ENCODE peak calls at places on chromosomes 4 and X, in nine cellular contexts. One of them, this sample, is unnamed.

GRCh38 chr4:73976716-73977115 is 5.1 kb downstream of the PF4 start:
- DNase-seq in anterior cingulate cortex: no peak
- DNase-seq in HuH-7.5: no peak
- DNase-seq in NCI-H82: no peak
- DNase-seq in NCI-H2107: no peak
- DNase-seq in ELR: no peak
- DNase-seq in NCI-H2029: no peak
- DNase-seq in T-helper 2 cell: no peak
- DNase-seq in KBM-7: no peak
- DNase-seq in this sample: no peak

GRCh38 chr4:47251363-47252135 is 212.0 kb downstream of the COMMD8 start:
- DNase-seq in NCI-H2029: no peak
- DNase-seq in T-helper 2 cell: no peak
- DNase-seq in NCI-H2107: no peak
- DNase-seq in NCI-H82: no peak
- DNase-seq in KBM-7: no peak
- DNase-seq in HuH-7.5: no peak
- DNase-seq in ELR: no peak
- DNase-seq in anterior cingulate cortex: no peak
- DNase-seq in this sample: no peak

GRCh38 chr4:11512861-11513260 is 84.2 kb upstream of the HS3ST1 start:
- DNase-seq in KBM-7: no peak
- DNase-seq in ELR: no peak
- DNase-seq in anterior cingulate cortex: no peak
- DNase-seq in NCI-H2107: no peak
- DNase-seq in NCI-H2029: no peak
- DNase-seq in NCI-H82: no peak
- DNase-seq in T-helper 2 cell: no peak
- DNase-seq in HuH-7.5: no peak
- DNase-seq in this sample: no peak

GRCh38 chr4:159540501-159540900 is 437.6 kb downstream of the RAPGEF2 start:
- DNase-seq in NCI-H2107: no peak
- DNase-seq in ELR: no peak
- DNase-seq in KBM-7: no peak
- DNase-seq in T-helper 2 cell: no peak
- DNase-seq in HuH-7.5: no peak
- DNase-seq in NCI-H2029: no peak
- DNase-seq in NCI-H82: no peak
- DNase-seq in anterior cingulate cortex: no peak
- DNase-seq in this sample: no peak

GRCh38 chr4:44632089-44632488 is 19.3 kb downstream of the YIPF7 start:
- DNase-seq in T-helper 2 cell: no peak
- DNase-seq in ELR: peak
- DNase-seq in NCI-H82: no peak
- DNase-seq in NCI-H2107: no peak
- DNase-seq in anterior cingulate cortex: no peak
- DNase-seq in NCI-H2029: no peak
- DNase-seq in HuH-7.5: no peak
- DNase-seq in KBM-7: no peak
- DNase-seq in this sample: no peak

GRCh38 chr4:47032405-47033106 is 1.2 kb downstream of the GABRB1 start:
- DNase-seq in ELR: peak
- DNase-seq in NCI-H2107: no peak
- DNase-seq in NCI-H2029: no peak
- DNase-seq in KBM-7: peak
- DNase-seq in HuH-7.5: peak
- DNase-seq in NCI-H82: peak
- DNase-seq in T-helper 2 cell: no peak
- DNase-seq in anterior cingulate cortex: peak
- DNase-seq in this sample: peak

GRCh38 chr4:22462693-22463092 is 53.2 kb downstream of the ADGRA3 start:
- DNase-seq in NCI-H82: no peak
- DNase-seq in anterior cingulate cortex: no peak
- DNase-seq in T-helper 2 cell: no peak
- DNase-seq in ELR: no peak
- DNase-seq in NCI-H2107: no peak
- DNase-seq in NCI-H2029: no peak
- DNase-seq in HuH-7.5: no peak
- DNase-seq in KBM-7: peak
- DNase-seq in this sample: no peak

GRCh38 chrX:15269120-15269519 is 763 bp downstream of the ASB9 start:
- DNase-seq in NCI-H2107: no peak
- DNase-seq in KBM-7: no peak
- DNase-seq in NCI-H82: no peak
- DNase-seq in HuH-7.5: no peak
- DNase-seq in T-helper 2 cell: no peak
- DNase-seq in anterior cingulate cortex: no peak
- DNase-seq in NCI-H2029: no peak
- DNase-seq in ELR: no peak
- DNase-seq in this sample: no peak

GRCh38 chr4:179307297-179308136 is 1865.3 kb upstream of the AGA start:
- DNase-seq in NCI-H82: peak
- DNase-seq in NCI-H2107: no peak
- DNase-seq in anterior cingulate cortex: no peak
- DNase-seq in KBM-7: peak
- DNase-seq in ELR: peak
- DNase-seq in HuH-7.5: no peak
- DNase-seq in T-helper 2 cell: no peak
- DNase-seq in NCI-H2029: peak
- DNase-seq in this sample: peak

GRCh38 chr4:28822163-28822562 is 1898.0 kb upstream of the PCDH7 start:
- DNase-seq in anterior cingulate cortex: no peak
- DNase-seq in ELR: peak
- DNase-seq in T-helper 2 cell: no peak
- DNase-seq in HuH-7.5: no peak
- DNase-seq in KBM-7: no peak
- DNase-seq in NCI-H82: no peak
- DNase-seq in NCI-H2107: no peak
- DNase-seq in NCI-H2029: no peak
- DNase-seq in this sample: no peak

GRCh38 chr4:6189511-6189910 is 10.8 kb downstream of the JAKMIP1 start:
- DNase-seq in anterior cingulate cortex: no peak
- DNase-seq in HuH-7.5: no peak
- DNase-seq in T-helper 2 cell: no peak
- DNase-seq in ELR: no peak
- DNase-seq in NCI-H82: no peak
- DNase-seq in KBM-7: no peak
- DNase-seq in NCI-H2107: no peak
- DNase-seq in NCI-H2029: no peak
- DNase-seq in this sample: no peak

GRCh38 chr4:99811850-99812249 is 4.8 kb upstream of the DAPP1 start:
- DNase-seq in NCI-H82: peak
- DNase-seq in anterior cingulate cortex: no peak
- DNase-seq in T-helper 2 cell: peak
- DNase-seq in ELR: peak
- DNase-seq in NCI-H2029: peak
- DNase-seq in HuH-7.5: no peak
- DNase-seq in KBM-7: peak
- DNase-seq in NCI-H2107: no peak
- DNase-seq in this sample: peak

GRCh38 chr4:151797131-151797530 is 36.3 kb upstream of the GATB start:
- DNase-seq in T-helper 2 cell: no peak
- DNase-seq in NCI-H2029: no peak
- DNase-seq in HuH-7.5: no peak
- DNase-seq in NCI-H82: no peak
- DNase-seq in KBM-7: no peak
- DNase-seq in NCI-H2107: no peak
- DNase-seq in ELR: no peak
- DNase-seq in anterior cingulate cortex: no peak
- DNase-seq in this sample: no peak

GRCh38 chr4:180615746-180616145 is 1627.5 kb upstream of the TENM3 start:
- DNase-seq in KBM-7: no peak
- DNase-seq in NCI-H2029: no peak
- DNase-seq in anterior cingulate cortex: no peak
- DNase-seq in NCI-H2107: no peak
- DNase-seq in T-helper 2 cell: no peak
- DNase-seq in NCI-H82: peak
- DNase-seq in HuH-7.5: no peak
- DNase-seq in ELR: no peak
- DNase-seq in this sample: no peak

GRCh38 chr4:2835978-2836377 is 7.7 kb upstream of the ADD1 start:
- DNase-seq in ELR: no peak
- DNase-seq in NCI-H2107: no peak
- DNase-seq in KBM-7: no peak
- DNase-seq in NCI-H82: no peak
- DNase-seq in anterior cingulate cortex: no peak
- DNase-seq in T-helper 2 cell: no peak
- DNase-seq in NCI-H2029: no peak
- DNase-seq in HuH-7.5: no peak
- DNase-seq in this sample: no peak

GRCh38 chr4:171846232-171846631 is 33.0 kb downstream of the GALNTL6 start:
- DNase-seq in NCI-H82: peak
- DNase-seq in T-helper 2 cell: no peak
- DNase-seq in HuH-7.5: peak
- DNase-seq in anterior cingulate cortex: no peak
- DNase-seq in NCI-H2107: peak
- DNase-seq in NCI-H2029: peak
- DNase-seq in ELR: peak
- DNase-seq in KBM-7: peak
- DNase-seq in this sample: no peak

GRCh38 chr4:55303818-55304217 is 42.2 kb upstream of the SRD5A3 start:
- DNase-seq in T-helper 2 cell: no peak
- DNase-seq in anterior cingulate cortex: no peak
- DNase-seq in HuH-7.5: no peak
- DNase-seq in ELR: peak
- DNase-seq in NCI-H82: no peak
- DNase-seq in NCI-H2029: no peak
- DNase-seq in KBM-7: no peak
- DNase-seq in NCI-H2107: no peak
- DNase-seq in this sample: no peak

GRCh38 chr4:149291463-149291862 is 524.2 kb downstream of the IQCM start:
- DNase-seq in T-helper 2 cell: no peak
- DNase-seq in NCI-H82: no peak
- DNase-seq in ELR: peak
- DNase-seq in HuH-7.5: no peak
- DNase-seq in KBM-7: no peak
- DNase-seq in NCI-H2107: no peak
- DNase-seq in anterior cingulate cortex: no peak
- DNase-seq in NCI-H2029: no peak
- DNase-seq in this sample: no peak

GRCh38 chr4:143348233-143349077 is 11.8 kb downstream of the GAB1 start:
- DNase-seq in HuH-7.5: peak
- DNase-seq in anterior cingulate cortex: no peak
- DNase-seq in NCI-H2107: no peak
- DNase-seq in NCI-H82: no peak
- DNase-seq in KBM-7: no peak
- DNase-seq in ELR: no peak
- DNase-seq in NCI-H2029: no peak
- DNase-seq in T-helper 2 cell: no peak
- DNase-seq in this sample: no peak

GRCh38 chr4:141599853-141600252 is 36.5 kb upstream of the IL15 start:
- DNase-seq in NCI-H2029: no peak
- DNase-seq in ELR: no peak
- DNase-seq in NCI-H82: no peak
- DNase-seq in NCI-H2107: no peak
- DNase-seq in anterior cingulate cortex: no peak
- DNase-seq in HuH-7.5: no peak
- DNase-seq in T-helper 2 cell: no peak
- DNase-seq in KBM-7: no peak
- DNase-seq in this sample: no peak

GRCh38 chrX:149570668-149571067 is 16.6 kb downstream of the MAGEA9B start:
- DNase-seq in T-helper 2 cell: no peak
- DNase-seq in NCI-H2029: peak
- DNase-seq in NCI-H2107: peak
- DNase-seq in NCI-H82: no peak
- DNase-seq in ELR: peak
- DNase-seq in HuH-7.5: no peak
- DNase-seq in KBM-7: no peak
- DNase-seq in anterior cingulate cortex: no peak
- DNase-seq in this sample: no peak

GRCh38 chrX:49912086-49912485 is 10.3 kb upstream of the CLCN5 start:
- DNase-seq in KBM-7: no peak
- DNase-seq in NCI-H2107: no peak
- DNase-seq in NCI-H2029: no peak
- DNase-seq in anterior cingulate cortex: no peak
- DNase-seq in T-helper 2 cell: no peak
- DNase-seq in ELR: no peak
- DNase-seq in NCI-H82: no peak
- DNase-seq in HuH-7.5: no peak
- DNase-seq in this sample: no peak

GRCh38 chrX:17007134-17007768 is 60.8 kb downstream of the REPS2 start:
- DNase-seq in NCI-H2029: no peak
- DNase-seq in HuH-7.5: no peak
- DNase-seq in T-helper 2 cell: no peak
- DNase-seq in KBM-7: peak
- DNase-seq in ELR: no peak
- DNase-seq in NCI-H2107: no peak
- DNase-seq in NCI-H82: peak
- DNase-seq in anterior cingulate cortex: no peak
- DNase-seq in this sample: no peak

GRCh38 chr4:33037464-33037863 is 2317.3 kb downstream of the PCDH7 start:
- DNase-seq in KBM-7: no peak
- DNase-seq in HuH-7.5: no peak
- DNase-seq in ELR: no peak
- DNase-seq in T-helper 2 cell: no peak
- DNase-seq in NCI-H2029: no peak
- DNase-seq in anterior cingulate cortex: no peak
- DNase-seq in NCI-H2107: no peak
- DNase-seq in NCI-H82: peak
- DNase-seq in this sample: no peak

GRCh38 chr4:124096290-124096689 is 616.2 kb downstream of the ANKRD50 start:
- DNase-seq in anterior cingulate cortex: no peak
- DNase-seq in KBM-7: no peak
- DNase-seq in HuH-7.5: no peak
- DNase-seq in NCI-H82: no peak
- DNase-seq in ELR: no peak
- DNase-seq in NCI-H2029: no peak
- DNase-seq in T-helper 2 cell: no peak
- DNase-seq in NCI-H2107: no peak
- DNase-seq in this sample: no peak

GRCh38 chr4:114599231-114600065 is 841 bp downstream of the UGT8 start:
- DNase-seq in anterior cingulate cortex: peak
- DNase-seq in T-helper 2 cell: no peak
- DNase-seq in HuH-7.5: no peak
- DNase-seq in NCI-H82: peak
- DNase-seq in NCI-H2107: no peak
- DNase-seq in NCI-H2029: no peak
- DNase-seq in KBM-7: no peak
- DNase-seq in ELR: no peak
- DNase-seq in this sample: no peak

GRCh38 chrX:30228526-30228925 is 1.9 kb upstream of the MAGEB3 start:
- DNase-seq in T-helper 2 cell: no peak
- DNase-seq in ELR: no peak
- DNase-seq in NCI-H82: no peak
- DNase-seq in HuH-7.5: no peak
- DNase-seq in NCI-H2029: no peak
- DNase-seq in anterior cingulate cortex: no peak
- DNase-seq in NCI-H2107: no peak
- DNase-seq in KBM-7: no peak
- DNase-seq in this sample: no peak

GRCh38 chrX:103774070-103774642 is 2.5 kb upstream of the PLP1 start:
- DNase-seq in ELR: peak
- DNase-seq in anterior cingulate cortex: peak
- DNase-seq in NCI-H82: peak
- DNase-seq in NCI-H2107: peak
- DNase-seq in KBM-7: peak
- DNase-seq in HuH-7.5: no peak
- DNase-seq in T-helper 2 cell: no peak
- DNase-seq in NCI-H2029: peak
- DNase-seq in this sample: no peak

GRCh38 chr4:80751200-80751599 is 279.3 kb upstream of the BMP3 start:
- DNase-seq in ELR: no peak
- DNase-seq in KBM-7: no peak
- DNase-seq in T-helper 2 cell: no peak
- DNase-seq in NCI-H82: no peak
- DNase-seq in NCI-H2107: no peak
- DNase-seq in NCI-H2029: no peak
- DNase-seq in HuH-7.5: no peak
- DNase-seq in anterior cingulate cortex: no peak
- DNase-seq in this sample: no peak

GRCh38 chrX:25067271-25068172 is 51.8 kb upstream of the ARX start:
- DNase-seq in NCI-H2029: no peak
- DNase-seq in KBM-7: no peak
- DNase-seq in ELR: no peak
- DNase-seq in NCI-H82: no peak
- DNase-seq in HuH-7.5: no peak
- DNase-seq in NCI-H2107: no peak
- DNase-seq in T-helper 2 cell: no peak
- DNase-seq in anterior cingulate cortex: no peak
- DNase-seq in this sample: no peak

GRCh38 chr4:145061325-145061920 is 36.6 kb downstream of the ANAPC10 start:
- DNase-seq in HuH-7.5: no peak
- DNase-seq in ELR: peak
- DNase-seq in NCI-H2029: no peak
- DNase-seq in NCI-H82: peak
- DNase-seq in NCI-H2107: peak
- DNase-seq in KBM-7: peak
- DNase-seq in anterior cingulate cortex: no peak
- DNase-seq in T-helper 2 cell: no peak
- DNase-seq in this sample: no peak